ENCODE peak calls at places on chromosome 22, in six cellular contexts. One of them, this sample, is unnamed.
A peak's percentile ranks its signal among the peaks of the same experiment; 100 is the strongest.

GRCh38 chr22:50169774-50170341 is 673 bp upstream of the PANX2 start:
- DNase-seq in CD4-positive, alpha-beta T cell: no peak
- DNase-seq in stomach: peak; percentile 59
- DNase-seq in Ammon's horn: no peak
- DNase-seq in stimulated activated CD8-positive, alpha-beta memory T cell treated with anti-CD3 and anti-CD28 coated beads, Interleukin-4, amount 100 ng/mL, for 4 hours: peak; percentile 32
- DNase-seq in activated naive CD8-positive, alpha-beta T cell treated with anti-CD3 and anti-CD28 coated beads, Interleukin-2, amount 50 U/mL, for 16 hours: no peak
- DNase-seq in this sample: no peak

GRCh38 chr22:17441326-17441725 is 72.1 kb downstream of the CECR2 start:
- DNase-seq in CD4-positive, alpha-beta T cell: no peak
- DNase-seq in stomach: no peak
- DNase-seq in Ammon's horn: no peak
- DNase-seq in stimulated activated CD8-positive, alpha-beta memory T cell treated with anti-CD3 and anti-CD28 coated beads, Interleukin-4, amount 100 ng/mL, for 4 hours: no peak
- DNase-seq in activated naive CD8-positive, alpha-beta T cell treated with anti-CD3 and anti-CD28 coated beads, Interleukin-2, amount 50 U/mL, for 16 hours: no peak
- DNase-seq in this sample: no peak

GRCh38 chr22:36585841-36586240 is 56.9 kb upstream of the EIF3D start:
- DNase-seq in CD4-positive, alpha-beta T cell: no peak
- DNase-seq in stomach: no peak
- DNase-seq in Ammon's horn: no peak
- DNase-seq in stimulated activated CD8-positive, alpha-beta memory T cell treated with anti-CD3 and anti-CD28 coated beads, Interleukin-4, amount 100 ng/mL, for 4 hours: no peak
- DNase-seq in activated naive CD8-positive, alpha-beta T cell treated with anti-CD3 and anti-CD28 coated beads, Interleukin-2, amount 50 U/mL, for 16 hours: no peak
- DNase-seq in this sample: no peak

GRCh38 chr22:35455529-35455928 is 55.6 kb downstream of the MCM5 start:
- DNase-seq in CD4-positive, alpha-beta T cell: no peak
- DNase-seq in stomach: no peak
- DNase-seq in Ammon's horn: no peak
- DNase-seq in stimulated activated CD8-positive, alpha-beta memory T cell treated with anti-CD3 and anti-CD28 coated beads, Interleukin-4, amount 100 ng/mL, for 4 hours: no peak
- DNase-seq in activated naive CD8-positive, alpha-beta T cell treated with anti-CD3 and anti-CD28 coated beads, Interleukin-2, amount 50 U/mL, for 16 hours: no peak
- DNase-seq in this sample: no peak

GRCh38 chr22:39297490-39298193 is 21.8 kb downstream of the RPL3 start:
- DNase-seq in CD4-positive, alpha-beta T cell: no peak
- DNase-seq in stomach: peak; percentile 46
- DNase-seq in Ammon's horn: no peak
- DNase-seq in stimulated activated CD8-positive, alpha-beta memory T cell treated with anti-CD3 and anti-CD28 coated beads, Interleukin-4, amount 100 ng/mL, for 4 hours: no peak
- DNase-seq in activated naive CD8-positive, alpha-beta T cell treated with anti-CD3 and anti-CD28 coated beads, Interleukin-2, amount 50 U/mL, for 16 hours: no peak
- DNase-seq in this sample: no peak

GRCh38 chr22:34842630-34843029 is 223.3 kb upstream of the ISX start:
- DNase-seq in CD4-positive, alpha-beta T cell: no peak
- DNase-seq in stomach: no peak
- DNase-seq in Ammon's horn: no peak
- DNase-seq in stimulated activated CD8-positive, alpha-beta memory T cell treated with anti-CD3 and anti-CD28 coated beads, Interleukin-4, amount 100 ng/mL, for 4 hours: no peak
- DNase-seq in activated naive CD8-positive, alpha-beta T cell treated with anti-CD3 and anti-CD28 coated beads, Interleukin-2, amount 50 U/mL, for 16 hours: no peak
- DNase-seq in this sample: no peak

GRCh38 chr22:23518381-23519187 is 61.5 kb downstream of the IGLL1 start:
- DNase-seq in CD4-positive, alpha-beta T cell: no peak
- DNase-seq in stomach: no peak
- DNase-seq in Ammon's horn: no peak
- DNase-seq in stimulated activated CD8-positive, alpha-beta memory T cell treated with anti-CD3 and anti-CD28 coated beads, Interleukin-4, amount 100 ng/mL, for 4 hours: no peak
- DNase-seq in activated naive CD8-positive, alpha-beta T cell treated with anti-CD3 and anti-CD28 coated beads, Interleukin-2, amount 50 U/mL, for 16 hours: no peak
- DNase-seq in this sample: no peak

GRCh38 chr22:37492428-37493344 is 6.5 kb upstream of the MFNG start:
- DNase-seq in CD4-positive, alpha-beta T cell: peak; percentile 39
- DNase-seq in stomach: no peak
- DNase-seq in Ammon's horn: no peak
- DNase-seq in stimulated activated CD8-positive, alpha-beta memory T cell treated with anti-CD3 and anti-CD28 coated beads, Interleukin-4, amount 100 ng/mL, for 4 hours: peak; percentile 10
- DNase-seq in activated naive CD8-positive, alpha-beta T cell treated with anti-CD3 and anti-CD28 coated beads, Interleukin-2, amount 50 U/mL, for 16 hours: no peak
- DNase-seq in this sample: peak; percentile 31

GRCh38 chr22:39482768-39483167 is 19.3 kb upstream of the MIEF1 start:
- DNase-seq in CD4-positive, alpha-beta T cell: no peak
- DNase-seq in stomach: no peak
- DNase-seq in Ammon's horn: no peak
- DNase-seq in stimulated activated CD8-positive, alpha-beta memory T cell treated with anti-CD3 and anti-CD28 coated beads, Interleukin-4, amount 100 ng/mL, for 4 hours: no peak
- DNase-seq in activated naive CD8-positive, alpha-beta T cell treated with anti-CD3 and anti-CD28 coated beads, Interleukin-2, amount 50 U/mL, for 16 hours: no peak
- DNase-seq in this sample: no peak

GRCh38 chr22:47095395-47096122 is 333.1 kb downstream of the TBC1D22A start:
- DNase-seq in CD4-positive, alpha-beta T cell: no peak
- DNase-seq in stomach: no peak
- DNase-seq in Ammon's horn: no peak
- DNase-seq in stimulated activated CD8-positive, alpha-beta memory T cell treated with anti-CD3 and anti-CD28 coated beads, Interleukin-4, amount 100 ng/mL, for 4 hours: no peak
- DNase-seq in activated naive CD8-positive, alpha-beta T cell treated with anti-CD3 and anti-CD28 coated beads, Interleukin-2, amount 50 U/mL, for 16 hours: no peak
- DNase-seq in this sample: no peak

GRCh38 chr22:40310081-40310770 is 36.1 kb upstream of the ADSL start:
- DNase-seq in CD4-positive, alpha-beta T cell: no peak
- DNase-seq in stomach: no peak
- DNase-seq in Ammon's horn: no peak
- DNase-seq in stimulated activated CD8-positive, alpha-beta memory T cell treated with anti-CD3 and anti-CD28 coated beads, Interleukin-4, amount 100 ng/mL, for 4 hours: no peak
- DNase-seq in activated naive CD8-positive, alpha-beta T cell treated with anti-CD3 and anti-CD28 coated beads, Interleukin-2, amount 50 U/mL, for 16 hours: no peak
- DNase-seq in this sample: no peak

GRCh38 chr22:28229566-28230483 is 310.8 kb upstream of the PITPNB start:
- DNase-seq in CD4-positive, alpha-beta T cell: no peak
- DNase-seq in stomach: no peak
- DNase-seq in Ammon's horn: no peak
- DNase-seq in stimulated activated CD8-positive, alpha-beta memory T cell treated with anti-CD3 and anti-CD28 coated beads, Interleukin-4, amount 100 ng/mL, for 4 hours: no peak
- DNase-seq in activated naive CD8-positive, alpha-beta T cell treated with anti-CD3 and anti-CD28 coated beads, Interleukin-2, amount 50 U/mL, for 16 hours: no peak
- DNase-seq in this sample: no peak

GRCh38 chr22:21964918-21965484 is 12.4 kb upstream of the PPM1F start:
- DNase-seq in CD4-positive, alpha-beta T cell: no peak
- DNase-seq in stomach: no peak
- DNase-seq in Ammon's horn: no peak
- DNase-seq in stimulated activated CD8-positive, alpha-beta memory T cell treated with anti-CD3 and anti-CD28 coated beads, Interleukin-4, amount 100 ng/mL, for 4 hours: no peak
- DNase-seq in activated naive CD8-positive, alpha-beta T cell treated with anti-CD3 and anti-CD28 coated beads, Interleukin-2, amount 50 U/mL, for 16 hours: no peak
- DNase-seq in this sample: no peak

GRCh38 chr22:37254206-37254866 is 10.3 kb upstream of the RAC2 start:
- DNase-seq in CD4-positive, alpha-beta T cell: no peak
- DNase-seq in stomach: no peak
- DNase-seq in Ammon's horn: no peak
- DNase-seq in stimulated activated CD8-positive, alpha-beta memory T cell treated with anti-CD3 and anti-CD28 coated beads, Interleukin-4, amount 100 ng/mL, for 4 hours: no peak
- DNase-seq in activated naive CD8-positive, alpha-beta T cell treated with anti-CD3 and anti-CD28 coated beads, Interleukin-2, amount 50 U/mL, for 16 hours: no peak
- DNase-seq in this sample: no peak

GRCh38 chr22:27378343-27378800 is 423.2 kb downstream of the MN1 start:
- DNase-seq in CD4-positive, alpha-beta T cell: no peak
- DNase-seq in stomach: no peak
- DNase-seq in Ammon's horn: no peak
- DNase-seq in stimulated activated CD8-positive, alpha-beta memory T cell treated with anti-CD3 and anti-CD28 coated beads, Interleukin-4, amount 100 ng/mL, for 4 hours: no peak
- DNase-seq in activated naive CD8-positive, alpha-beta T cell treated with anti-CD3 and anti-CD28 coated beads, Interleukin-2, amount 50 U/mL, for 16 hours: no peak
- DNase-seq in this sample: no peak

GRCh38 chr22:45966320-45966891 is 10.6 kb downstream of the WNT7B start:
- DNase-seq in CD4-positive, alpha-beta T cell: no peak
- DNase-seq in stomach: no peak
- DNase-seq in Ammon's horn: peak; percentile 22
- DNase-seq in stimulated activated CD8-positive, alpha-beta memory T cell treated with anti-CD3 and anti-CD28 coated beads, Interleukin-4, amount 100 ng/mL, for 4 hours: no peak
- DNase-seq in activated naive CD8-positive, alpha-beta T cell treated with anti-CD3 and anti-CD28 coated beads, Interleukin-2, amount 50 U/mL, for 16 hours: no peak
- DNase-seq in this sample: no peak

GRCh38 chr22:30832407-30832987 is 136.1 kb downstream of the MORC2 start:
- DNase-seq in CD4-positive, alpha-beta T cell: no peak
- DNase-seq in stomach: no peak
- DNase-seq in Ammon's horn: no peak
- DNase-seq in stimulated activated CD8-positive, alpha-beta memory T cell treated with anti-CD3 and anti-CD28 coated beads, Interleukin-4, amount 100 ng/mL, for 4 hours: no peak
- DNase-seq in activated naive CD8-positive, alpha-beta T cell treated with anti-CD3 and anti-CD28 coated beads, Interleukin-2, amount 50 U/mL, for 16 hours: no peak
- DNase-seq in this sample: no peak

GRCh38 chr22:18905540-18906409 is at the start of gene DGCR6:
- DNase-seq in CD4-positive, alpha-beta T cell: no peak
- DNase-seq in stomach: no peak
- DNase-seq in Ammon's horn: no peak
- DNase-seq in stimulated activated CD8-positive, alpha-beta memory T cell treated with anti-CD3 and anti-CD28 coated beads, Interleukin-4, amount 100 ng/mL, for 4 hours: no peak
- DNase-seq in activated naive CD8-positive, alpha-beta T cell treated with anti-CD3 and anti-CD28 coated beads, Interleukin-2, amount 50 U/mL, for 16 hours: no peak
- DNase-seq in this sample: no peak

GRCh38 chr22:40020956-40021355 is 26.2 kb downstream of the FAM83F start:
- DNase-seq in CD4-positive, alpha-beta T cell: no peak
- DNase-seq in stomach: no peak
- DNase-seq in Ammon's horn: no peak
- DNase-seq in stimulated activated CD8-positive, alpha-beta memory T cell treated with anti-CD3 and anti-CD28 coated beads, Interleukin-4, amount 100 ng/mL, for 4 hours: no peak
- DNase-seq in activated naive CD8-positive, alpha-beta T cell treated with anti-CD3 and anti-CD28 coated beads, Interleukin-2, amount 50 U/mL, for 16 hours: no peak
- DNase-seq in this sample: no peak

GRCh38 chr22:24807284-24807950 is 1.4 kb downstream of the SGSM1 start:
- DNase-seq in CD4-positive, alpha-beta T cell: no peak
- DNase-seq in stomach: no peak
- DNase-seq in Ammon's horn: peak; percentile 52
- DNase-seq in stimulated activated CD8-positive, alpha-beta memory T cell treated with anti-CD3 and anti-CD28 coated beads, Interleukin-4, amount 100 ng/mL, for 4 hours: no peak
- DNase-seq in activated naive CD8-positive, alpha-beta T cell treated with anti-CD3 and anti-CD28 coated beads, Interleukin-2, amount 50 U/mL, for 16 hours: no peak
- DNase-seq in this sample: peak; percentile 45

GRCh38 chr22:17647996-17648395 is 9.4 kb downstream of the BCL2L13 start:
- DNase-seq in CD4-positive, alpha-beta T cell: no peak
- DNase-seq in stomach: no peak
- DNase-seq in Ammon's horn: no peak
- DNase-seq in stimulated activated CD8-positive, alpha-beta memory T cell treated with anti-CD3 and anti-CD28 coated beads, Interleukin-4, amount 100 ng/mL, for 4 hours: no peak
- DNase-seq in activated naive CD8-positive, alpha-beta T cell treated with anti-CD3 and anti-CD28 coated beads, Interleukin-2, amount 50 U/mL, for 16 hours: no peak
- DNase-seq in this sample: no peak

GRCh38 chr22:43990044-43990443 is 34.1 kb upstream of the PARVB start:
- DNase-seq in CD4-positive, alpha-beta T cell: no peak
- DNase-seq in stomach: no peak
- DNase-seq in Ammon's horn: no peak
- DNase-seq in stimulated activated CD8-positive, alpha-beta memory T cell treated with anti-CD3 and anti-CD28 coated beads, Interleukin-4, amount 100 ng/mL, for 4 hours: no peak
- DNase-seq in activated naive CD8-positive, alpha-beta T cell treated with anti-CD3 and anti-CD28 coated beads, Interleukin-2, amount 50 U/mL, for 16 hours: no peak
- DNase-seq in this sample: no peak

GRCh38 chr22:44305888-44306287 is 6.9 kb downstream of the SHISAL1 start:
- DNase-seq in CD4-positive, alpha-beta T cell: no peak
- DNase-seq in stomach: no peak
- DNase-seq in Ammon's horn: no peak
- DNase-seq in stimulated activated CD8-positive, alpha-beta memory T cell treated with anti-CD3 and anti-CD28 coated beads, Interleukin-4, amount 100 ng/mL, for 4 hours: no peak
- DNase-seq in activated naive CD8-positive, alpha-beta T cell treated with anti-CD3 and anti-CD28 coated beads, Interleukin-2, amount 50 U/mL, for 16 hours: no peak
- DNase-seq in this sample: no peak

GRCh38 chr22:48663297-48663696 is 1164.4 kb downstream of the BRD1 start:
- DNase-seq in CD4-positive, alpha-beta T cell: no peak
- DNase-seq in stomach: no peak
- DNase-seq in Ammon's horn: no peak
- DNase-seq in stimulated activated CD8-positive, alpha-beta memory T cell treated with anti-CD3 and anti-CD28 coated beads, Interleukin-4, amount 100 ng/mL, for 4 hours: no peak
- DNase-seq in activated naive CD8-positive, alpha-beta T cell treated with anti-CD3 and anti-CD28 coated beads, Interleukin-2, amount 50 U/mL, for 16 hours: no peak
- DNase-seq in this sample: no peak

GRCh38 chr22:26883393-26883792 is 226.0 kb downstream of the MIAT start:
- DNase-seq in CD4-positive, alpha-beta T cell: no peak
- DNase-seq in stomach: no peak
- DNase-seq in Ammon's horn: no peak
- DNase-seq in stimulated activated CD8-positive, alpha-beta memory T cell treated with anti-CD3 and anti-CD28 coated beads, Interleukin-4, amount 100 ng/mL, for 4 hours: no peak
- DNase-seq in activated naive CD8-positive, alpha-beta T cell treated with anti-CD3 and anti-CD28 coated beads, Interleukin-2, amount 50 U/mL, for 16 hours: no peak
- DNase-seq in this sample: no peak

GRCh38 chr22:44261861-44262595 is 50.7 kb downstream of the SHISAL1 start:
- DNase-seq in CD4-positive, alpha-beta T cell: no peak
- DNase-seq in stomach: no peak
- DNase-seq in Ammon's horn: peak; percentile 26
- DNase-seq in stimulated activated CD8-positive, alpha-beta memory T cell treated with anti-CD3 and anti-CD28 coated beads, Interleukin-4, amount 100 ng/mL, for 4 hours: no peak
- DNase-seq in activated naive CD8-positive, alpha-beta T cell treated with anti-CD3 and anti-CD28 coated beads, Interleukin-2, amount 50 U/mL, for 16 hours: no peak
- DNase-seq in this sample: no peak

GRCh38 chr22:43497956-43498855 is 86.4 kb downstream of the MPPED1 start:
- DNase-seq in CD4-positive, alpha-beta T cell: no peak
- DNase-seq in stomach: no peak
- DNase-seq in Ammon's horn: no peak
- DNase-seq in stimulated activated CD8-positive, alpha-beta memory T cell treated with anti-CD3 and anti-CD28 coated beads, Interleukin-4, amount 100 ng/mL, for 4 hours: no peak
- DNase-seq in activated naive CD8-positive, alpha-beta T cell treated with anti-CD3 and anti-CD28 coated beads, Interleukin-2, amount 50 U/mL, for 16 hours: no peak
- DNase-seq in this sample: no peak

GRCh38 chr22:26576026-26576680 is 13.8 kb downstream of the TPST2 start:
- DNase-seq in CD4-positive, alpha-beta T cell: no peak
- DNase-seq in stomach: no peak
- DNase-seq in Ammon's horn: peak; percentile 47
- DNase-seq in stimulated activated CD8-positive, alpha-beta memory T cell treated with anti-CD3 and anti-CD28 coated beads, Interleukin-4, amount 100 ng/mL, for 4 hours: no peak
- DNase-seq in activated naive CD8-positive, alpha-beta T cell treated with anti-CD3 and anti-CD28 coated beads, Interleukin-2, amount 50 U/mL, for 16 hours: no peak
- DNase-seq in this sample: peak; percentile 54

GRCh38 chr22:29475550-29475949 is 4.5 kb upstream of the NEFH start:
- DNase-seq in CD4-positive, alpha-beta T cell: no peak
- DNase-seq in stomach: no peak
- DNase-seq in Ammon's horn: no peak
- DNase-seq in stimulated activated CD8-positive, alpha-beta memory T cell treated with anti-CD3 and anti-CD28 coated beads, Interleukin-4, amount 100 ng/mL, for 4 hours: no peak
- DNase-seq in activated naive CD8-positive, alpha-beta T cell treated with anti-CD3 and anti-CD28 coated beads, Interleukin-2, amount 50 U/mL, for 16 hours: no peak
- DNase-seq in this sample: no peak

GRCh38 chr22:39808087-39808486 is 85.5 kb downstream of the ENTHD1 start:
- DNase-seq in CD4-positive, alpha-beta T cell: no peak
- DNase-seq in stomach: no peak
- DNase-seq in Ammon's horn: no peak
- DNase-seq in stimulated activated CD8-positive, alpha-beta memory T cell treated with anti-CD3 and anti-CD28 coated beads, Interleukin-4, amount 100 ng/mL, for 4 hours: no peak
- DNase-seq in activated naive CD8-positive, alpha-beta T cell treated with anti-CD3 and anti-CD28 coated beads, Interleukin-2, amount 50 U/mL, for 16 hours: peak; percentile 12
- DNase-seq in this sample: no peak

GRCh38 chr22:46053563-46054090 is 76.7 kb upstream of the WNT7B start:
- DNase-seq in CD4-positive, alpha-beta T cell: no peak
- DNase-seq in stomach: peak; percentile 84
- DNase-seq in Ammon's horn: peak; percentile 85
- DNase-seq in stimulated activated CD8-positive, alpha-beta memory T cell treated with anti-CD3 and anti-CD28 coated beads, Interleukin-4, amount 100 ng/mL, for 4 hours: no peak
- DNase-seq in activated naive CD8-positive, alpha-beta T cell treated with anti-CD3 and anti-CD28 coated beads, Interleukin-2, amount 50 U/mL, for 16 hours: no peak
- DNase-seq in this sample: peak; percentile 89

GRCh38 chr22:49655168-49655812 is 172.4 kb downstream of the BRD1 start:
- DNase-seq in CD4-positive, alpha-beta T cell: no peak
- DNase-seq in stomach: no peak
- DNase-seq in Ammon's horn: no peak
- DNase-seq in stimulated activated CD8-positive, alpha-beta memory T cell treated with anti-CD3 and anti-CD28 coated beads, Interleukin-4, amount 100 ng/mL, for 4 hours: no peak
- DNase-seq in activated naive CD8-positive, alpha-beta T cell treated with anti-CD3 and anti-CD28 coated beads, Interleukin-2, amount 50 U/mL, for 16 hours: no peak
- DNase-seq in this sample: no peak

This sample was measured in pons.